ENCODE peak calls at places on chromosomes 16 and 17, in seven cellular contexts. M is ovary, W is Karpas-422, S is body of pancreas, X is psoas muscle, U is lower lobe of right lung, E is neuronal stem cell. G is an unnamed sample.

GRCh38 chr17:38750312-38751121 is 2.0 kb upstream of the PSMB3 start:
- DNase-seq in M (peak; percentile 33), E (peak; percentile 43), U (no peak), W (peak; percentile 70), X (no peak), S (no peak), G (no peak)

GRCh38 chr16:2928796-2929195 is 17.1 kb downstream of the FLYWCH1 start:
- DNase-seq in W (no peak), X (no peak), U (no peak), S (no peak), E (no peak), M (no peak), G (no peak)

GRCh38 chr17:51540151-51540550 is 279.8 kb downstream of the UTP18 start:
- DNase-seq in S (no peak), M (no peak), X (no peak), U (no peak), E (no peak), W (no peak), G (peak; percentile 43)

GRCh38 chr17:81991684-81992513 is 14.5 kb downstream of the ASPSCR1 start:
- DNase-seq in X (peak; percentile 86), E (peak; percentile 20), M (no peak), U (peak; percentile 94), W (no peak), S (peak; percentile 92), G (peak; percentile 74)

GRCh38 chr16:23257682-23258081 is 44.4 kb upstream of the SCNN1B start:
- DNase-seq in X (no peak), W (no peak), E (no peak), U (no peak), M (no peak), S (no peak), G (no peak)

GRCh38 chr16:595942-596735 is 6.3 kb downstream of the RAB40C start:
- DNase-seq in M (no peak), E (no peak), X (no peak), S (peak; percentile 78), U (peak; percentile 42), W (no peak), G (no peak)

GRCh38 chr16:2692251-2692947 is 10.1 kb downstream of the KCTD5 start:
- DNase-seq in X (peak; percentile 57), S (no peak), W (no peak), E (no peak), U (no peak), M (no peak), G (peak; percentile 83)

GRCh38 chr17:65554568-65555223 is 6.8 kb downstream of the AXIN2 start:
- DNase-seq in S (peak; percentile 18), W (no peak), U (no peak), X (no peak), M (no peak), E (no peak), G (no peak)

GRCh38 chr17:64126918-64127317 is 3.0 kb downstream of the ERN1 start:
- DNase-seq in U (no peak), M (no peak), W (no peak), S (no peak), X (no peak), E (no peak), G (no peak)

GRCh38 chr16:26019885-26020284 is 328.1 kb downstream of the HS3ST4 start:
- DNase-seq in W (no peak), X (no peak), U (no peak), M (no peak), S (no peak), E (no peak), G (no peak)

GRCh38 chr16:89187337-89188063 is 12.8 kb downstream of the SLC22A31 start:
- DNase-seq in X (peak; percentile 21), W (peak; percentile 66), S (no peak), U (no peak), E (no peak), M (no peak), G (no peak)

GRCh38 chr17:30380106-30380420 is 1.3 kb downstream of the CPD start:
- DNase-seq in E (no peak), M (no peak), S (no peak), W (peak; percentile 76), U (no peak), X (no peak), G (no peak)

GRCh38 chr17:29933379-29933778 is 3.4 kb upstream of the SSH2 start:
- DNase-seq in S (no peak), E (no peak), W (no peak), U (no peak), M (no peak), X (no peak), G (no peak)

DNA sequence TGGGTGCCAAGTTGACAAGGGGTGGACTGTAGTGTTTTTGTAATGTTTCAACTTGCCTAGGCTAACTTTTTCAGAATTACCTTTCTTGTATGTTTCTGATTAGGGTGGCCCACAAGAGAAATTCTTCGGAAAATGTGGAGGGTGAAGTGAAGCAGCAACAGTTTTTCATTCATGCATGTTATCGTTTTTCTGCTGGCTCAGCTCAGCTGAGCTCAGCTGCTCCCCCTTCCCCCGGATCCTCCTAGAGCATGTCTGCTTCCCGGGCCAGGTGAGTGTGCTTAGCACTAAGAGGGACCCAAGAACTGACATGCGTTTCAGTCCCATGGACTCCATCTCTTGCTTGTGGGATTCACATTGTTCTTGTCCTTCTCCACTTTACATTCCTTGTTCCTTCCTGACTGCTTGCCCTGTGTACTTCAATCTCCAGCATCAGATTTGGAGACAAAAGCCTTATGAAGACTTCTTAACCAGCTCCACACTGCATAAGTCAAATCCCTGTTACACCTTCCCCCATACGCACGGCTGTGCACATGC is 33.6 kb downstream of the SCPEP1 start:
- DNase-seq in X (no peak), M (no peak), U (no peak), E (no peak), S (no peak), W (no peak), G (no peak)
- H3K4me3 ChIP-seq in X (no peak overlapping the region), M (no peak overlapping the region), U (no peak overlapping the region), E (no peak overlapping the region), S (no peak overlapping the region), W (no peak overlapping the region), G (no peak overlapping the region)

DNA sequence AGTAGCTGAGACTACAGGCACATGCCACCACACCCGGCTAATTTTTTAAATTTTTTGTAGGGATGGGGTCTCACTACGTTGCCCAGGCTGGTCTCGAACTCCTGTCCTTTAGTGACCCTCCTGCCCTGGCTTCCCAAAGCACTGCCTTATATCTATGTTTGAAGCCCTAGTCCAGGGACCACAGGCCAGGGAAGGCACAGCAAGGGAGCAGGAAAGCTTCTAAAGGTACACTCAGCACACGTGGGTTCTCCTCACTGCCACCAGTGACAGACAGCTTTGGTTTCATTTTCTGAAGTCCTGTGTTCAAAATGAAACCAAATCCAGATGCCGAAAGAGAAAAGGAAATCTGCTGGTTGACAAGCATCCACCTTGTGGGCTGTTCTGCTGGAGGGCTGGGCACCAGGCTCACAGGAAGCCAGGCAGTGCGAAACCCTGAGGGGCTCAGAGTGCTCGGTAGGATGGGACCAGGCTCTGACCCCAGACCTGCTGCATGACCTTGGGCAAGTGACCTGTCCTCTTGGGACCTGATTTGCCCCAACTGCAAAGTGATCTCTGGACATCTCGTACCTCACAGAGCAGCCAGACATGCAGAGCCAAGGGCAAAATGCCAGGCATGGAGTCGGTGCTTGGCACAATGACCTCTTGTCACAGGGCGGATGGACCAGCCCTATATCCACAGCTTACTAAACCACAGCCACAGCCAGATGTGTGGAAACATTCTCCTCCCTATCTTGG is 2.7 kb upstream of the SOCS1 start:
- DNase-seq in U (peak; percentile 67), W (no peak), E (no peak), X (peak; percentile 60), S (peak; percentile 81), M (no peak), G (peak; percentile 62)
- H3K27me3 ChIP-seq in U (no peaks in the 10 kb centered on the region), W (no peaks in the 10 kb centered on the region), E (no peaks in the 10 kb centered on the region), X (no peaks in the 10 kb centered on the region), S (no peaks in the 10 kb centered on the region), M (no peaks in the 10 kb centered on the region), G (no peaks in the 10 kb centered on the region)

DNA sequence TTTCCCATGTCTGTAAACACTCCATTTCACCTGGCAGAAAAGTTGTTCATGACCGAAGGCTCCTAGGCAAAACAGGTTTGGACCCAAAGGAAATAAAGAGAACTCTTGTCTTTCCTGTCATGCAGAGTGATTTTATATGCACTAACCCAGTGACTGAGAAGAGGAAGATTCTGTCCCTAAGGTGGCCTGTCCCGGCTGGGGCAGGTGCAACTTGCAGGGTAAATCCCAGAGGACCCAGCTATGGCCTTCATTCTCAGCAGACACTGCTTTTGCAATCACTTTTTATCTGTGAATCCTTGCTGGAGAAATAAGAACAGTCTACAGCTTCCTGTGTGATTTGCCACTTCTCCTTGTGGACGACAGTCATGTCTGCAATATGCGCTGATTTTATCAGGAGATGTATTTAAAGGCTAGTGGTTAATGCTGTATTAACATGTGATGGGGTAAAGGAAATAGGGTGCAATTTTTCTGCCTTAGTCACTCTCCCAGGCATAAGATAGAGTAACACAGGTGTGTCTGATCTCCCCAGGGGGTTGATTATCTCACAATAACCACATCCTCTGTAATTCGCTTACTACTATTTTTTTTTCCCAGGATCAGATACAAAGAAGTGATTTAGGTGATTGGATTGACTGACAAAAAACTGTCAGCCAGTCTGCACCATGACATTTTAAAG is 696.8 kb upstream of the SOX9 start:
- DNase-seq in W (peak; percentile 61), U (no peak), S (no peak), X (no peak), E (no peak), M (no peak), G (no peak)
- H3K4me3 ChIP-seq in W (peak overlapping the region; percentile 18), U (no peak overlapping the region), S (no peak overlapping the region), X (no peak overlapping the region), E (no peak overlapping the region), M (no peak overlapping the region), G (no peak overlapping the region)

GRCh38 chr17:72121164-72122001 is 563 bp downstream of the SOX9 start:
- DNase-seq in E (no peak), M (no peak), W (peak; percentile 79), X (peak; percentile 48), U (peak; percentile 61), S (peak; percentile 65), G (no peak)
- H3K27me3 ChIP-seq in E (peaks cover 53% of the 10 kb centered on the region), M (no peaks in the 10 kb centered on the region), W (no peaks in the 10 kb centered on the region), X (peaks cover 32% of the 10 kb centered on the region), U (peaks cover 79% of the 10 kb centered on the region), S (no peaks in the 10 kb centered on the region), G (no peaks in the 10 kb centered on the region)

GRCh38 chr16:69145658-69146057 is 13.2 kb downstream of the UTP4 start:
- DNase-seq in W (no peak), X (peak; percentile 21), S (peak; percentile 80), E (no peak), M (no peak), U (no peak), G (no peak)
- H3K4me3 ChIP-seq in W (no peak overlapping the region), X (no peak overlapping the region), S (no peak overlapping the region), E (no peak overlapping the region), M (no peak overlapping the region), U (no peak overlapping the region), G (no peak overlapping the region)

DNA sequence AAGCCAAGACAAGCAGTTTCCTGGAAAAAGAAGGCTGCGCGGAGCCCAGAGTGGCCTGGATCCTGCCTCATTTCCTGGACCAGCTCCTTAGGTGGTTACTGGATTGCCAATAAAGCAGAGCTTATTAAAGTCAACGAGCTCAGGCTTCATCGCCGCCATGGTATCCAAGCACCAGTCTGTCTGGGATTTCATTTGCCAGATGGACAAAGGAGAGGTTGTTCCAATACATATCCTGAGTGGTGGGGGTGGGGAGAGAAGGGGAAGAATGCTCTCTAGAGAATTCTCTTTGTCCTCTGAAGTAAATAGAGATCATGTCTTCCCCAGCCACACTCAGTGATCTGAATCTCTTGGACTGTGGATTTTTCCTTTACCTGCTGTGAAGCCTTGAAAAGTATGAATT is 17.8 kb downstream of the PRAC1 start:
- DNase-seq in W (no peak), U (no peak), X (no peak), M (no peak), E (no peak), S (no peak), G (no peak)
- H3K27me3 ChIP-seq in W (no peaks in the 10 kb centered on the region), U (peaks cover 55% of the 10 kb centered on the region), X (peaks cover 94% of the 10 kb centered on the region), M (no peaks in the 10 kb centered on the region), E (peaks cover 41% of the 10 kb centered on the region), S (no peaks in the 10 kb centered on the region), G (peaks cover 68% of the 10 kb centered on the region)

GRCh38 chr16:30063278-30063892 is 2.2 kb upstream of the ALDOA start:
- DNase-seq in M (no peak), E (no peak), W (no peak), X (no peak), S (no peak), U (no peak), G (no peak)
- H3K4me3 ChIP-seq in M (peak overlapping the region; percentile 97), E (peak overlapping the region; percentile 99), W (peak overlapping the region; percentile 99), X (peak overlapping the region; percentile 91), S (no peak overlapping the region), U (peak overlapping the region; percentile 95), G (peak overlapping the region; percentile 67)

G was measured in dorsolateral prefrontal cortex.